ENCODE peak calls at places on chromosome 18, in six cellular contexts. One of them, this sample, is unnamed.

GRCh38 chr18:23970161-23971153 is 44.1 kb upstream of the TTC39C start:
- DNase-seq in T-helper 2 cell: no peak
- DNase-seq in stimulated activated CD4-positive, alpha-beta T cell treated with anti-CD3 and anti-CD28 coated beads, Interleukin-4, amount 100 ng/mL, for 48 hours: peak
- DNase-seq in ascending aorta: no peak
- DNase-seq in activated CD4-positive, alpha-beta T cell treated with anti-CD3 and anti-CD28 coated beads, Interleukin-2, amount 50 U/mL, for 1 hour: peak
- DNase-seq in Right ventricle myocardium superior: no peak
- DNase-seq in this sample: no peak

GRCh38 chr18:27763936-27764335 is 413.0 kb downstream of the CDH2 start:
- DNase-seq in Right ventricle myocardium superior: no peak
- DNase-seq in T-helper 2 cell: no peak
- DNase-seq in ascending aorta: no peak
- DNase-seq in activated CD4-positive, alpha-beta T cell treated with anti-CD3 and anti-CD28 coated beads, Interleukin-2, amount 50 U/mL, for 1 hour: no peak
- DNase-seq in stimulated activated CD4-positive, alpha-beta T cell treated with anti-CD3 and anti-CD28 coated beads, Interleukin-4, amount 100 ng/mL, for 48 hours: no peak
- DNase-seq in this sample: no peak

GRCh38 chr18:12606592-12607315 is 51.2 kb downstream of the SPIRE1 start:
- DNase-seq in Right ventricle myocardium superior: no peak
- DNase-seq in stimulated activated CD4-positive, alpha-beta T cell treated with anti-CD3 and anti-CD28 coated beads, Interleukin-4, amount 100 ng/mL, for 48 hours: no peak
- DNase-seq in ascending aorta: no peak
- DNase-seq in activated CD4-positive, alpha-beta T cell treated with anti-CD3 and anti-CD28 coated beads, Interleukin-2, amount 50 U/mL, for 1 hour: no peak
- DNase-seq in T-helper 2 cell: no peak
- DNase-seq in this sample: peak

GRCh38 chr18:49011291-49011746 is 60.6 kb upstream of the SMAD7 start:
- DNase-seq in T-helper 2 cell: no peak
- DNase-seq in activated CD4-positive, alpha-beta T cell treated with anti-CD3 and anti-CD28 coated beads, Interleukin-2, amount 50 U/mL, for 1 hour: no peak
- DNase-seq in ascending aorta: peak
- DNase-seq in Right ventricle myocardium superior: peak
- DNase-seq in stimulated activated CD4-positive, alpha-beta T cell treated with anti-CD3 and anti-CD28 coated beads, Interleukin-4, amount 100 ng/mL, for 48 hours: no peak
- DNase-seq in this sample: no peak

GRCh38 chr18:51170689-51171088 is 26.8 kb downstream of the MEX3C start:
- DNase-seq in Right ventricle myocardium superior: no peak
- DNase-seq in ascending aorta: no peak
- DNase-seq in activated CD4-positive, alpha-beta T cell treated with anti-CD3 and anti-CD28 coated beads, Interleukin-2, amount 50 U/mL, for 1 hour: no peak
- DNase-seq in T-helper 2 cell: no peak
- DNase-seq in stimulated activated CD4-positive, alpha-beta T cell treated with anti-CD3 and anti-CD28 coated beads, Interleukin-4, amount 100 ng/mL, for 48 hours: no peak
- DNase-seq in this sample: no peak

GRCh38 chr18:79950440-79951341 is 762 bp downstream of the SLC66A2 start:
- DNase-seq in activated CD4-positive, alpha-beta T cell treated with anti-CD3 and anti-CD28 coated beads, Interleukin-2, amount 50 U/mL, for 1 hour: no peak
- DNase-seq in stimulated activated CD4-positive, alpha-beta T cell treated with anti-CD3 and anti-CD28 coated beads, Interleukin-4, amount 100 ng/mL, for 48 hours: no peak
- DNase-seq in ascending aorta: peak
- DNase-seq in T-helper 2 cell: no peak
- DNase-seq in Right ventricle myocardium superior: peak
- DNase-seq in this sample: peak

GRCh38 chr18:9757851-9758587 is 49.9 kb downstream of the RAB31 start:
- DNase-seq in T-helper 2 cell: no peak
- DNase-seq in Right ventricle myocardium superior: no peak
- DNase-seq in ascending aorta: no peak
- DNase-seq in activated CD4-positive, alpha-beta T cell treated with anti-CD3 and anti-CD28 coated beads, Interleukin-2, amount 50 U/mL, for 1 hour: no peak
- DNase-seq in stimulated activated CD4-positive, alpha-beta T cell treated with anti-CD3 and anti-CD28 coated beads, Interleukin-4, amount 100 ng/mL, for 48 hours: no peak
- DNase-seq in this sample: peak

GRCh38 chr18:9001209-9001608 is 101.3 kb upstream of the NDUFV2 start:
- DNase-seq in activated CD4-positive, alpha-beta T cell treated with anti-CD3 and anti-CD28 coated beads, Interleukin-2, amount 50 U/mL, for 1 hour: no peak
- DNase-seq in ascending aorta: no peak
- DNase-seq in stimulated activated CD4-positive, alpha-beta T cell treated with anti-CD3 and anti-CD28 coated beads, Interleukin-4, amount 100 ng/mL, for 48 hours: no peak
- DNase-seq in T-helper 2 cell: no peak
- DNase-seq in Right ventricle myocardium superior: no peak
- DNase-seq in this sample: no peak

GRCh38 chr18:51943281-51943680 is 396.7 kb upstream of the DCC start:
- DNase-seq in T-helper 2 cell: no peak
- DNase-seq in Right ventricle myocardium superior: no peak
- DNase-seq in stimulated activated CD4-positive, alpha-beta T cell treated with anti-CD3 and anti-CD28 coated beads, Interleukin-4, amount 100 ng/mL, for 48 hours: no peak
- DNase-seq in ascending aorta: no peak
- DNase-seq in activated CD4-positive, alpha-beta T cell treated with anti-CD3 and anti-CD28 coated beads, Interleukin-2, amount 50 U/mL, for 1 hour: no peak
- DNase-seq in this sample: no peak